ENCODE peak calls at places on chromosomes 4 and X, in five cellular contexts. C is NCI-H510A; L is heart right ventricle; R is pons; K is stimulated activated naive B cell treated with anti-CD40 and anti-IgM and Interleukin-4, amounts not matched to agents 10 μg/mL and 1 μg/mL and 100 μg/mL, for 72 hours. A is an unnamed sample.

GRCh38 chr4:73740353-73740778 is at the start of gene CXCL8:
- DNase-seq in C (peak), R (peak), L (peak), K (no peak), A (peak)

GRCh38 chr4:7827566-7827965 is 112.1 kb downstream of the AFAP1 start:
- DNase-seq in L (no peak), R (no peak), C (no peak), K (no peak), A (no peak)

GRCh38 chrX:56248492-56248891 is 16.3 kb downstream of the KLF8 start:
- DNase-seq in C (no peak), L (peak), R (peak), K (peak), A (peak)

GRCh38 chrX:9566150-9566621 is 101.3 kb downstream of the TBL1X start:
- DNase-seq in C (no peak), R (peak), L (peak), K (no peak), A (peak)

GRCh38 chrX:41522071-41522470 is 74.9 kb downstream of the NYX start:
- DNase-seq in R (peak), K (no peak), C (no peak), L (peak), A (no peak)

GRCh38 chrX:41589634-41590270 is 99.0 kb upstream of the GPR34 start:
- DNase-seq in K (no peak), C (no peak), R (no peak), L (no peak), A (peak)

GRCh38 chr4:185192059-185192458 is 11.7 kb downstream of the CFAP97 start:
- DNase-seq in C (no peak), R (no peak), K (no peak), L (no peak), A (no peak)

GRCh38 chrX:130066975-130067615 is 43.2 kb downstream of the ELF4 start:
- DNase-seq in R (no peak), C (no peak), L (no peak), K (no peak), A (no peak)

A was measured in IMR-90.